ENCODE peak calls at places on chromosomes 5 and 9, in six cellular contexts. F is NCI-H510A treated with DMSO at 0.1 percent for 48 hours, P is ELR, E is OCI-LY7, H is ovary, Y is cardiac muscle cell. S is an unnamed sample.

GRCh38 chr5:64506567-64507321 is 929 bp downstream of the RGS7BP start:
- DNase-seq in H (peak), E (no peak), P (no peak), Y (peak), F (no peak), S (no peak)

GRCh38 chr9:135070198-135070951 is 17.1 kb upstream of the OLFM1 start:
- DNase-seq in P (no peak), E (no peak), F (no peak), H (peak), Y (no peak), S (no peak)

GRCh38 chr5:159903134-159903533 is 13.1 kb upstream of the ADRA1B start:
- DNase-seq in Y (no peak), P (peak), H (no peak), E (no peak), F (no peak), S (no peak)

GRCh38 chr9:105694320-105694847 is at the start of gene TMEM38B:
- DNase-seq in F (peak), Y (peak), P (peak), E (peak), H (peak), S (peak)

GRCh38 chr5:124544366-124545055 is 201.9 kb downstream of the ZNF608 start:
- DNase-seq in Y (no peak), E (peak), P (no peak), F (no peak), H (no peak), S (no peak)

GRCh38 chr5:5360363-5360762 is 62.1 kb upstream of the ICE1 start:
- DNase-seq in Y (no peak), E (no peak), H (no peak), F (no peak), P (no peak), S (no peak)

GRCh38 chr5:9149988-9150387 is 395.9 kb downstream of the SEMA5A start:
- DNase-seq in P (peak), H (no peak), E (no peak), Y (no peak), F (peak), S (no peak)

GRCh38 chr9:69945671-69946141 is 97.9 kb upstream of the MAMDC2 start:
- DNase-seq in E (no peak), Y (no peak), P (peak), H (no peak), F (no peak), S (peak)

GRCh38 chr5:93635991-93636390 is 53.0 kb downstream of the NR2F1 start:
- DNase-seq in F (no peak), E (no peak), Y (no peak), H (no peak), P (no peak), S (no peak)

GRCh38 chr5:3650315-3650714 is 54.7 kb downstream of the IRX1 start:
- DNase-seq in Y (no peak), H (no peak), E (no peak), P (no peak), F (no peak), S (no peak)

GRCh38 chr5:132873119-132873929 is at the start of gene LEAP2:
- DNase-seq in H (no peak), F (no peak), E (no peak), Y (peak), P (no peak), S (no peak)

GRCh38 chr5:126309860-126310259 is 113.3 kb upstream of the GRAMD2B start:
- DNase-seq in E (no peak), F (no peak), P (no peak), Y (no peak), H (no peak), S (no peak)

GRCh38 chr5:145218019-145218418 is 617.1 kb downstream of the PRELID2 start:
- DNase-seq in F (no peak), Y (no peak), P (no peak), E (no peak), H (no peak), S (no peak)

GRCh38 chr9:123450096-123450495 is 94.1 kb downstream of the CRB2 start:
- DNase-seq in F (no peak), H (no peak), P (no peak), E (no peak), Y (no peak), S (no peak)

GRCh38 chr9:133109931-133110650 is 10.9 kb downstream of the RALGDS start:
- DNase-seq in P (no peak), E (no peak), F (no peak), Y (no peak), H (no peak), S (peak)

GRCh38 chr5:89520771-89521170 is 637.8 kb upstream of the MEF2C start:
- DNase-seq in F (no peak), Y (no peak), E (no peak), H (no peak), P (no peak), S (no peak)

S was measured in tibial artery.